ENCODE peak calls at places on chromosome 18, in eight cellular contexts. One of them, this sample, is unnamed.

GRCh38 chr18:1464444-1465217 is 560.0 kb downstream of the ADCYAP1 start:
- DNase-seq in sigmoid colon: no peak
- DNase-seq in A549: no peak
- DNase-seq in transverse colon: no peak
- DNase-seq in upper lobe of left lung: no peak
- DNase-seq in K562: peak
- DNase-seq in stomach: no peak
- DNase-seq in tibial nerve: no peak
- DNase-seq in this sample: no peak

GRCh38 chr18:58538604-58539386 is 90.1 kb downstream of the ALPK2 start:
- DNase-seq in sigmoid colon: no peak
- DNase-seq in A549: no peak
- DNase-seq in transverse colon: no peak
- DNase-seq in upper lobe of left lung: no peak
- DNase-seq in K562: no peak
- DNase-seq in stomach: no peak
- DNase-seq in tibial nerve: peak
- DNase-seq in this sample: no peak

GRCh38 chr18:68991281-68991680 is 193.4 kb downstream of the CCDC102B start:
- DNase-seq in sigmoid colon: no peak
- DNase-seq in A549: no peak
- DNase-seq in transverse colon: no peak
- DNase-seq in upper lobe of left lung: no peak
- DNase-seq in K562: no peak
- DNase-seq in stomach: no peak
- DNase-seq in tibial nerve: no peak
- DNase-seq in this sample: no peak

GRCh38 chr18:63433349-63433866 is 11.1 kb upstream of the VPS4B start:
- DNase-seq in sigmoid colon: peak
- DNase-seq in A549: no peak
- DNase-seq in transverse colon: no peak
- DNase-seq in upper lobe of left lung: no peak
- DNase-seq in K562: no peak
- DNase-seq in stomach: no peak
- DNase-seq in tibial nerve: peak
- DNase-seq in this sample: no peak

GRCh38 chr18:72502671-72503431 is 41.3 kb downstream of the CBLN2 start:
- DNase-seq in sigmoid colon: no peak
- DNase-seq in A549: no peak
- DNase-seq in transverse colon: no peak
- DNase-seq in upper lobe of left lung: peak
- DNase-seq in K562: no peak
- DNase-seq in stomach: no peak
- DNase-seq in tibial nerve: no peak
- DNase-seq in this sample: no peak

GRCh38 chr18:49819768-49820662 is 6.7 kb upstream of the ACAA2 start:
- DNase-seq in sigmoid colon: no peak
- DNase-seq in A549: no peak
- DNase-seq in transverse colon: peak
- DNase-seq in upper lobe of left lung: no peak
- DNase-seq in K562: peak
- DNase-seq in stomach: no peak
- DNase-seq in tibial nerve: no peak
- DNase-seq in this sample: no peak

GRCh38 chr18:58263055-58263732 is 219.2 kb downstream of the NEDD4L start:
- DNase-seq in sigmoid colon: no peak
- DNase-seq in A549: no peak
- DNase-seq in transverse colon: no peak
- DNase-seq in upper lobe of left lung: no peak
- DNase-seq in K562: peak
- DNase-seq in stomach: no peak
- DNase-seq in tibial nerve: no peak
- DNase-seq in this sample: no peak

GRCh38 chr18:3118195-3119010 is 101.4 kb downstream of the MYOM1 start:
- DNase-seq in sigmoid colon: no peak
- DNase-seq in A549: no peak
- DNase-seq in transverse colon: no peak
- DNase-seq in upper lobe of left lung: no peak
- DNase-seq in K562: no peak
- DNase-seq in stomach: no peak
- DNase-seq in tibial nerve: no peak
- DNase-seq in this sample: no peak

GRCh38 chr18:57827646-57828045 is 24.5 kb upstream of the ATP8B1 start:
- DNase-seq in sigmoid colon: no peak
- DNase-seq in A549: no peak
- DNase-seq in transverse colon: no peak
- DNase-seq in upper lobe of left lung: no peak
- DNase-seq in K562: no peak
- DNase-seq in stomach: no peak
- DNase-seq in tibial nerve: no peak
- DNase-seq in this sample: no peak

GRCh38 chr18:26868968-26869586 is 3.6 kb upstream of the AQP4 start:
- DNase-seq in sigmoid colon: no peak
- DNase-seq in A549: no peak
- DNase-seq in transverse colon: no peak
- DNase-seq in upper lobe of left lung: no peak
- DNase-seq in K562: no peak
- DNase-seq in stomach: no peak
- DNase-seq in tibial nerve: no peak
- DNase-seq in this sample: no peak

GRCh38 chr18:8858888-8859511 is 153.6 kb downstream of the MTCL1 start:
- DNase-seq in sigmoid colon: no peak
- DNase-seq in A549: peak
- DNase-seq in transverse colon: no peak
- DNase-seq in upper lobe of left lung: no peak
- DNase-seq in K562: peak
- DNase-seq in stomach: no peak
- DNase-seq in tibial nerve: no peak
- DNase-seq in this sample: no peak

GRCh38 chr18:29309352-29309751 is 1132.4 kb upstream of the CDH2 start:
- DNase-seq in sigmoid colon: no peak
- DNase-seq in A549: no peak
- DNase-seq in transverse colon: no peak
- DNase-seq in upper lobe of left lung: no peak
- DNase-seq in K562: no peak
- DNase-seq in stomach: no peak
- DNase-seq in tibial nerve: no peak
- DNase-seq in this sample: no peak

GRCh38 chr18:52536039-52536438 is 196.0 kb downstream of the DCC start:
- DNase-seq in sigmoid colon: no peak
- DNase-seq in A549: no peak
- DNase-seq in transverse colon: no peak
- DNase-seq in upper lobe of left lung: no peak
- DNase-seq in K562: no peak
- DNase-seq in stomach: no peak
- DNase-seq in tibial nerve: no peak
- DNase-seq in this sample: no peak

GRCh38 chr18:57640749-57641148 is 19.1 kb upstream of the NARS1 start:
- DNase-seq in sigmoid colon: no peak
- DNase-seq in A549: no peak
- DNase-seq in transverse colon: no peak
- DNase-seq in upper lobe of left lung: no peak
- DNase-seq in K562: no peak
- DNase-seq in stomach: no peak
- DNase-seq in tibial nerve: no peak
- DNase-seq in this sample: no peak

GRCh38 chr18:39796413-39796812 is 2158.6 kb upstream of the PIK3C3 start:
- DNase-seq in sigmoid colon: no peak
- DNase-seq in A549: no peak
- DNase-seq in transverse colon: no peak
- DNase-seq in upper lobe of left lung: no peak
- DNase-seq in K562: no peak
- DNase-seq in stomach: no peak
- DNase-seq in tibial nerve: no peak
- DNase-seq in this sample: no peak

GRCh38 chr18:58937204-58937603 is 72.5 kb downstream of the ZNF532 start:
- DNase-seq in sigmoid colon: no peak
- DNase-seq in A549: no peak
- DNase-seq in transverse colon: no peak
- DNase-seq in upper lobe of left lung: no peak
- DNase-seq in K562: no peak
- DNase-seq in stomach: no peak
- DNase-seq in tibial nerve: no peak
- DNase-seq in this sample: no peak

GRCh38 chr18:74244554-74244953 is 47.2 kb downstream of the CYB5A start:
- DNase-seq in sigmoid colon: no peak
- DNase-seq in A549: no peak
- DNase-seq in transverse colon: no peak
- DNase-seq in upper lobe of left lung: no peak
- DNase-seq in K562: no peak
- DNase-seq in stomach: no peak
- DNase-seq in tibial nerve: no peak
- DNase-seq in this sample: no peak

GRCh38 chr18:61900504-61901281 is 7.9 kb upstream of the RNF152 start:
- DNase-seq in sigmoid colon: no peak
- DNase-seq in A549: no peak
- DNase-seq in transverse colon: no peak
- DNase-seq in upper lobe of left lung: no peak
- DNase-seq in K562: no peak
- DNase-seq in stomach: no peak
- DNase-seq in tibial nerve: no peak
- DNase-seq in this sample: no peak

GRCh38 chr18:79832169-79832568 is 34.4 kb downstream of the KCNG2 start:
- DNase-seq in sigmoid colon: no peak
- DNase-seq in A549: no peak
- DNase-seq in transverse colon: no peak
- DNase-seq in upper lobe of left lung: no peak
- DNase-seq in K562: no peak
- DNase-seq in stomach: no peak
- DNase-seq in tibial nerve: no peak
- DNase-seq in this sample: no peak

GRCh38 chr18:3605562-3606443 is 155.8 kb downstream of the TGIF1 start:
- DNase-seq in sigmoid colon: peak
- DNase-seq in A549: no peak
- DNase-seq in transverse colon: no peak
- DNase-seq in upper lobe of left lung: no peak
- DNase-seq in K562: peak
- DNase-seq in stomach: no peak
- DNase-seq in tibial nerve: no peak
- DNase-seq in this sample: no peak

GRCh38 chr18:10751711-10752110 is 225.9 kb downstream of the NAPG start:
- DNase-seq in sigmoid colon: no peak
- DNase-seq in A549: no peak
- DNase-seq in transverse colon: no peak
- DNase-seq in upper lobe of left lung: peak
- DNase-seq in K562: no peak
- DNase-seq in stomach: no peak
- DNase-seq in tibial nerve: no peak
- DNase-seq in this sample: no peak

GRCh38 chr18:13380671-13381070 is 162.1 kb downstream of the LDLRAD4 start:
- DNase-seq in sigmoid colon: no peak
- DNase-seq in A549: no peak
- DNase-seq in transverse colon: no peak
- DNase-seq in upper lobe of left lung: no peak
- DNase-seq in K562: no peak
- DNase-seq in stomach: no peak
- DNase-seq in tibial nerve: no peak
- DNase-seq in this sample: no peak
- H3K27ac ChIP-seq in sigmoid colon: peak
- H3K27ac ChIP-seq in A549: no peak
- H3K27ac ChIP-seq in transverse colon: no peak
- H3K27ac ChIP-seq in upper lobe of left lung: no peak
- H3K27ac ChIP-seq in K562: no peak
- H3K27ac ChIP-seq in stomach: no peak
- H3K27ac ChIP-seq in tibial nerve: no peak
- H3K27ac ChIP-seq in this sample: no peak

GRCh38 chr18:23703057-23703986 is 14.1 kb downstream of the LAMA3 start:
- DNase-seq in sigmoid colon: no peak
- DNase-seq in A549: peak
- DNase-seq in transverse colon: no peak
- DNase-seq in upper lobe of left lung: no peak
- DNase-seq in K562: peak
- DNase-seq in stomach: no peak
- DNase-seq in tibial nerve: peak
- DNase-seq in this sample: no peak
- TF ChIP-seq EP300 in sigmoid colon: no peak
- TF ChIP-seq EP300 in A549: no peak
- TF ChIP-seq EP300 in transverse colon: no peak
- TF ChIP-seq EP300 in upper lobe of left lung: no peak
- TF ChIP-seq EP300 in K562: no peak
- TF ChIP-seq EP300 in stomach: no peak
- TF ChIP-seq EP300 in tibial nerve: no peak
- TF ChIP-seq EP300 in this sample: no peak

DNA sequence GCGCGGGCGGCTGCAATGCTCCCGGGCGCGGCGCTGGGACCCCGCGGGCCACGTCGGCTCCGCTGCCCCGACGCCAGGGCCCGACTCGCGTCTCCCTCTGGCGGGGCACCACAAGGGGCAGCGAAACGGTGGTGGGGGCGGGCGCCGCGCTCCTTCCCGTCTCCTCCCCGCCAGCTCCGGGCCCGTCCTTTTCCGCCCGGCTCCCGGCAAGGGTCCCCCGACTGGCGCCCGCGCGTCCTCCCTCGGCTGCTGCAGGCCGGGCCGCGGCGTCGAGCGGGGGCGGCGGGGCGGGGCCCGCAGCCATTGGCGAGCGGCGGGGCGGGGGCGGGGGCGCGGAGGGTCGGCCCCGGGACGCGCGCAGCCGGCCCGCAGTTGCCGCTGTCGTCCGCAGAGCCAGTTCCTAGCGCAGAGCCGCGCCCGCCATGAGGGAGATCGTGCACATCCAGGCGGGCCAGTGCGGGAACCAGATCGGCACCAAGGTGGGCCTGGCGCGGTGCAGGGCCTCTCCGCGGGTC is at the start of gene TUBB6:
- DNase-seq in sigmoid colon: peak
- DNase-seq in A549: peak
- DNase-seq in transverse colon: peak
- DNase-seq in upper lobe of left lung: peak
- DNase-seq in K562: peak
- DNase-seq in stomach: peak
- DNase-seq in tibial nerve: peak
- DNase-seq in this sample: peak
- H3K27ac ChIP-seq in sigmoid colon: peak
- H3K27ac ChIP-seq in A549: peak
- H3K27ac ChIP-seq in transverse colon: peak
- H3K27ac ChIP-seq in upper lobe of left lung: peak
- H3K27ac ChIP-seq in K562: peak
- H3K27ac ChIP-seq in stomach: peak
- H3K27ac ChIP-seq in tibial nerve: peak
- H3K27ac ChIP-seq in this sample: peak

GRCh38 chr18:33761363-33761762 is 183.3 kb downstream of the ASXL3 start:
- DNase-seq in sigmoid colon: no peak
- DNase-seq in A549: no peak
- DNase-seq in transverse colon: no peak
- DNase-seq in upper lobe of left lung: no peak
- DNase-seq in K562: no peak
- DNase-seq in stomach: peak
- DNase-seq in tibial nerve: peak
- DNase-seq in this sample: peak

GRCh38 chr18:33751613-33752221 is 173.7 kb downstream of the ASXL3 start:
- DNase-seq in sigmoid colon: no peak
- DNase-seq in A549: no peak
- DNase-seq in transverse colon: no peak
- DNase-seq in upper lobe of left lung: no peak
- DNase-seq in K562: peak
- DNase-seq in stomach: no peak
- DNase-seq in tibial nerve: no peak
- DNase-seq in this sample: no peak

GRCh38 chr18:33757037-33757436 is 179.0 kb downstream of the ASXL3 start:
- DNase-seq in sigmoid colon: no peak
- DNase-seq in A549: no peak
- DNase-seq in transverse colon: no peak
- DNase-seq in upper lobe of left lung: no peak
- DNase-seq in K562: no peak
- DNase-seq in stomach: no peak
- DNase-seq in tibial nerve: no peak
- DNase-seq in this sample: no peak

GRCh38 chr18:33755918-33756590 is 178.0 kb downstream of the ASXL3 start:
- DNase-seq in sigmoid colon: peak
- DNase-seq in A549: peak
- DNase-seq in transverse colon: peak
- DNase-seq in upper lobe of left lung: no peak
- DNase-seq in K562: no peak
- DNase-seq in stomach: no peak
- DNase-seq in tibial nerve: no peak
- DNase-seq in this sample: peak
- TF ChIP-seq EP300 in sigmoid colon: no peak
- TF ChIP-seq EP300 in A549: no peak
- TF ChIP-seq EP300 in transverse colon: no peak
- TF ChIP-seq EP300 in upper lobe of left lung: no peak
- TF ChIP-seq EP300 in K562: no peak
- TF ChIP-seq EP300 in stomach: no peak
- TF ChIP-seq EP300 in tibial nerve: no peak
- TF ChIP-seq EP300 in this sample: no peak

This sample was measured in ovary.